ENCODE peak calls at places on chromosomes 16 and 17, in four cellular contexts. One of them, this sample, is unnamed. For H3K27me3 and H3K9me3, the result is how much of the 10 kb centered on the place peaks cover.

GRCh38 chr16:2768403-2769089 is 8.5 kb downstream of the ELOB start:
- DNase-seq in ovary: no peak
- DNase-seq in neuronal stem cell: no peak
- DNase-seq in left lung: no peak
- DNase-seq in this sample: no peak

GRCh38 chr16:12245088-12245922 is 268.8 kb downstream of the SNX29 start:
- DNase-seq in ovary: no peak
- DNase-seq in left lung: no peak
- DNase-seq in neuronal stem cell: no peak
- DNase-seq in this sample: no peak

GRCh38 chr17:68296217-68297140 is 5.2 kb downstream of the ARSG start:
- DNase-seq in ovary: no peak
- DNase-seq in left lung: no peak
- DNase-seq in neuronal stem cell: no peak
- DNase-seq in this sample: peak

GRCh38 chr17:16453493-16453851 is 38.1 kb downstream of the TRPV2 start:
- DNase-seq in left lung: no peak
- DNase-seq in neuronal stem cell: no peak
- DNase-seq in ovary: no peak
- DNase-seq in this sample: no peak

GRCh38 chr17:83180264-83180995 is 101.0 kb downstream of the METRNL start:
- DNase-seq in neuronal stem cell: no peak
- DNase-seq in ovary: no peak
- DNase-seq in left lung: no peak
- DNase-seq in this sample: no peak

GRCh38 chr17:41800601-41801373 is 11.0 kb downstream of the P3H4 start:
- DNase-seq in left lung: peak
- DNase-seq in neuronal stem cell: no peak
- DNase-seq in ovary: no peak
- DNase-seq in this sample: no peak

GRCh38 chr17:50946223-50946890 is 80.2 kb upstream of the TOB1 start:
- DNase-seq in neuronal stem cell: no peak
- DNase-seq in left lung: no peak
- DNase-seq in ovary: no peak
- DNase-seq in this sample: no peak

GRCh38 chr17:4710693-4711634 is 532 bp downstream of the ARRB2 start:
- DNase-seq in left lung: peak
- DNase-seq in ovary: no peak
- DNase-seq in neuronal stem cell: no peak
- DNase-seq in this sample: peak

GRCh38 chr17:3885970-3886369 is 6.9 kb downstream of the CAMKK1 start:
- DNase-seq in left lung: no peak
- DNase-seq in neuronal stem cell: no peak
- DNase-seq in ovary: no peak
- DNase-seq in this sample: no peak

GRCh38 chr17:77877019-77877418 is 81.5 kb upstream of the TNRC6C start:
- DNase-seq in ovary: no peak
- DNase-seq in neuronal stem cell: no peak
- DNase-seq in left lung: no peak
- DNase-seq in this sample: no peak

GRCh38 chr16:3963203-3963602 is 82.7 kb upstream of the CREBBP start:
- DNase-seq in neuronal stem cell: no peak
- DNase-seq in ovary: no peak
- DNase-seq in left lung: no peak
- DNase-seq in this sample: peak

GRCh38 chr16:69434066-69434465 is 9.6 kb downstream of the CYB5B start:
- DNase-seq in neuronal stem cell: no peak
- DNase-seq in left lung: no peak
- DNase-seq in ovary: no peak
- DNase-seq in this sample: no peak

GRCh38 chr16:25106567-25107465 is 4.7 kb upstream of the LCMT1 start:
- DNase-seq in neuronal stem cell: peak
- DNase-seq in left lung: peak
- DNase-seq in ovary: peak
- DNase-seq in this sample: peak

GRCh38 chr16:86740817-86741799 is 162.8 kb downstream of the FOXL1 start:
- DNase-seq in neuronal stem cell: no peak
- DNase-seq in ovary: no peak
- DNase-seq in left lung: no peak
- DNase-seq in this sample: no peak

GRCh38 chr17:42027961-42028790 is 8.3 kb downstream of the NKIRAS2 start:
- DNase-seq in ovary: no peak
- DNase-seq in neuronal stem cell: no peak
- DNase-seq in left lung: no peak
- DNase-seq in this sample: no peak

GRCh38 chr17:83199500-83200201 is 120.2 kb downstream of the METRNL start:
- DNase-seq in left lung: peak
- DNase-seq in ovary: no peak
- DNase-seq in neuronal stem cell: no peak
- DNase-seq in this sample: peak

GRCh38 chr16:11624645-11625607 is 38.2 kb upstream of the LITAF start:
- DNase-seq in left lung: no peak
- DNase-seq in neuronal stem cell: no peak
- DNase-seq in ovary: no peak
- DNase-seq in this sample: no peak

GRCh38 chr17:55883112-55883511 is 132.3 kb downstream of the PCTP start:
- DNase-seq in left lung: no peak
- DNase-seq in neuronal stem cell: no peak
- DNase-seq in ovary: no peak
- DNase-seq in this sample: no peak

GRCh38 chr17:37642706-37643105 is 540 bp downstream of the DDX52 start:
- DNase-seq in left lung: no peak
- DNase-seq in neuronal stem cell: no peak
- DNase-seq in ovary: no peak
- DNase-seq in this sample: no peak

GRCh38 chr16:66020061-66020460 is 346.4 kb upstream of the CDH5 start:
- DNase-seq in left lung: no peak
- DNase-seq in ovary: no peak
- DNase-seq in neuronal stem cell: no peak
- DNase-seq in this sample: no peak

DNA sequence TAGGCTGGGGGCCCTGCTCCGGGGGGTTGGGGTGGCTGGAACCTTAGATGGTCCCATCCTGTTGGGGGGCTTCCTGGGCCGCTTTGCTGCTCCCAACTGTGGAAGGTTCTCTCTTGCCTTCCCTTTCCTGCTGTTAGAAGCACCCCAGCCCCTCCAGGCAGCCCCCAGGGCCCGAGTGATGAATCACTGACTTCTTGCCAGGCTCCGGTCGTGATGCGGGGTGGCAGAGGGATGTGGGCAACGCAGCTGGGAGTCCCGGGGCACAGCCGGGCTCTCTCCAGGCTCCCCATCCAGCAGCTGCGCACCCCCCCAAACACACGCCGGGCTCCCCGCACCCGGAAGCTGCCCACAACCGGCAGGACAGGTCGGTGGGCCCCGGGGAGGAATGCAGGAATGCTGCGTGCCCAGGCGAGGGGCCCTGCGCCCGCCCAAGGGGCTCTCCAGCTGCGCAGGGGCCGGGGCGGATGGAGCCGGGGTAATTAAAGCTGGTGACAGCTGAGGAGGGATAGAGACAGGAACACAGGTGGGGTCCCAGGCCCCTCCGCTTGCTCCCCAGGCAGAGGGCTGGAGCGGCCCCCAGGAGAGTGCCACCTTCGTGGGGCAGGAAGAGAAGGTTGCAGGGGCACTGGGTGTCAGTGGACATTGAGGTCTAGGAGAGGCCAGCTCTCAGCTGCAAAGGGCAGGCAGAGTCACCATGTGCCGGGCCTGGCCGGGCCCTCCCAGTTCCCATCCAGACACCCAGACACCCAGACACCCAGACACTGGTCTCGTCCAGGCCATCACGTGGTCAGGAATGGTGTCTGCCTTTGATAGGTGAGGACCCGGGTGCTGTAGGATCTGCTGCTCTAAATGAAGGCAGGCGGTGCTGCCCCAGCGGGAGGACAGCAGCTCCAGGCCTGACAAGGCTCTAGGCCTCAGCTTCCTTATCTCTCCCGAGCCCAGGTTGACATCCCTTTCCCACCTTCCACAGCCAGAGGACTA is 15.0 kb upstream of the SLC38A10 start:
- DNase-seq in left lung: peak
- DNase-seq in neuronal stem cell: no peak
- DNase-seq in ovary: no peak
- DNase-seq in this sample: no peak
- H3K27ac ChIP-seq in left lung: peak
- H3K27ac ChIP-seq in neuronal stem cell: no peak
- H3K27ac ChIP-seq in ovary: no peak
- H3K27ac ChIP-seq in this sample: peak

DNA sequence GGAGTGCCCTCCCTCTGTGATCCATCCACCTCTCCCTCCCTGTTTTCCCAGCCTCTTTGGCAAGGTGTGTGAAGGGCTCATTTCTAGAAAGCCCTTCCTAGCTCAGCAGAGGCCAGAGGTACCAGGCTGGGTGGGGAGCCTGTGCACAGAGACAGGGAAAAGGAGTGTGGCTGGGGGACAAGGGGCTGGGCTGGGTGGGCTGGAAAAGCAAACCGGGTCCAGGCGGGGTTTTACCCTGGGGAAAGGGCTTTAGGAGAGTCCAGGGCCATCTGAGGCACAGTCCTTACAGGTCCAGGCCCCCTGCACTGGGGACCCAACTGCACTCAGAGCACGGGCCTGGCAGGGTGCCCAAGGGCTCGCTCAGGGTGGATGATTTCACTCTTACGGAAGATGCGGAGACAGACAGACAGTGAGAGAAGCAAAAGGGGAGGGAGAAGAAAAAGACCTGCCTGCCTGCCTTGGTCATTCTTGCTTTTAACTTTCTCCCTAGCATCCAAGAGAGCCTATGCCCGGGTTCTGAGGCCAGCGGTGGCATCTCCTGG is 7.0 kb downstream of the CRHR1 start:
- DNase-seq in ovary: no peak
- DNase-seq in neuronal stem cell: no peak
- DNase-seq in left lung: peak
- DNase-seq in this sample: no peak
- H3K27me3 ChIP-seq in ovary: under half
- H3K27me3 ChIP-seq in neuronal stem cell: half or more
- H3K27me3 ChIP-seq in left lung: under half
- H3K27me3 ChIP-seq in this sample: under half

GRCh38 chr16:60304078-60304477 is 1570.0 kb upstream of the GOT2 start:
- DNase-seq in neuronal stem cell: no peak
- DNase-seq in ovary: no peak
- DNase-seq in left lung: no peak
- DNase-seq in this sample: no peak

GRCh38 chr16:60299345-60299744 is 1565.2 kb upstream of the GOT2 start:
- DNase-seq in neuronal stem cell: no peak
- DNase-seq in ovary: no peak
- DNase-seq in left lung: no peak
- DNase-seq in this sample: no peak

DNA sequence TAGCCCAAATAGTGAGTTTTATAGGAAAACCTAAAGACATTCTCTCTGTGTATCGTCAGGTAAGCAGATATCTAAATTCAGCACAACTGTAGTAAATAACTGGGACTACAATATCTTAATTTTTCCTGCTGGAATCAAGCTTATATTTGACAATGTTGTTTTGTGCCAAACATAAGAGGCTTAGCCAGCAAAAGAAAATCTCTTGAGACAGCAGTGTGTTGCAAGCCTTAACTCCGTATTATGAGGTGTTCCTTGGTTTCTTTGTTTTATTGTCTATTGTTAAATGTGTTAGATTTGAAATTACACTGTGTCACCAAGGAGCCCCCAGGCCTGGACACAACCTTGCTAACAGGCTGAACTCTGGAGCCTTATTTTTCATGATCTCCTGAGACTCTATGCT is 1570.6 kb upstream of the GOT2 start:
- DNase-seq in ovary: no peak
- DNase-seq in left lung: no peak
- DNase-seq in neuronal stem cell: no peak
- DNase-seq in this sample: no peak
- H3K9me3 ChIP-seq in ovary: under half
- H3K9me3 ChIP-seq in left lung: under half
- H3K9me3 ChIP-seq in neuronal stem cell: under half
- H3K9me3 ChIP-seq in this sample: under half

GRCh38 chr17:74986206-74986576 is 1.2 kb upstream of the CDR2L start:
- DNase-seq in ovary: no peak
- DNase-seq in neuronal stem cell: no peak
- DNase-seq in left lung: no peak
- DNase-seq in this sample: no peak

GRCh38 chr17:74979408-74980146 is 7.0 kb upstream of the HID1 start:
- DNase-seq in neuronal stem cell: no peak
- DNase-seq in ovary: no peak
- DNase-seq in left lung: no peak
- DNase-seq in this sample: no peak

GRCh38 chr17:74978240-74978639 is 5.7 kb upstream of the HID1 start:
- DNase-seq in neuronal stem cell: no peak
- DNase-seq in left lung: no peak
- DNase-seq in ovary: no peak
- DNase-seq in this sample: no peak

GRCh38 chr17:74981318-74981978 is 6.0 kb upstream of the CDR2L start:
- DNase-seq in ovary: no peak
- DNase-seq in left lung: no peak
- DNase-seq in neuronal stem cell: no peak
- DNase-seq in this sample: no peak

GRCh38 chr17:74981979-74982662 is 5.3 kb upstream of the CDR2L start:
- DNase-seq in left lung: peak
- DNase-seq in ovary: peak
- DNase-seq in neuronal stem cell: peak
- DNase-seq in this sample: peak
- H3K27ac ChIP-seq in left lung: peak
- H3K27ac ChIP-seq in ovary: peak
- H3K27ac ChIP-seq in neuronal stem cell: peak
- H3K27ac ChIP-seq in this sample: peak

DNA sequence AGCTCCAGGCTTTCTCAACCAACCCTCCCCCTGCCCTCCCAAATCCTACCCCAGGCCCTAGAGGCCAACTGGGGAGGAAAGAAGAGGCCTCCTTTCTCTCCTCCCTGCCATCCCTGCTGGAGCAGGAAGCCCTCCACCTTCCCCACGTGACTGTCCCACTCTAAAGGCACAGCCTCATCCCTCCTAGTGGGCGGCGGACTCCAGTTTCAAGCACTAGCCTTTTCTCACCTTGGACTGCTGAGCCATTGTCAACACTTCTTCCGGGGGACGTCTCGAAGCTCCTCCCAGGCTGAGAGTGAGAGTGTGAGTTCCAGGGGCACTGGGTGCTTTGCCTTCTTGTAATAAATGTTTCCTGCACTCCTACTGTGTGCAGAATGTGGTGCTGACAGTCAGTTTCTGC is 21.4 kb upstream of the IRX6 start:
- DNase-seq in ovary: no peak
- DNase-seq in left lung: no peak
- DNase-seq in neuronal stem cell: no peak
- DNase-seq in this sample: no peak
- H3K27me3 ChIP-seq in ovary: under half
- H3K27me3 ChIP-seq in left lung: under half
- H3K27me3 ChIP-seq in neuronal stem cell: under half
- H3K27me3 ChIP-seq in this sample: under half

DNA sequence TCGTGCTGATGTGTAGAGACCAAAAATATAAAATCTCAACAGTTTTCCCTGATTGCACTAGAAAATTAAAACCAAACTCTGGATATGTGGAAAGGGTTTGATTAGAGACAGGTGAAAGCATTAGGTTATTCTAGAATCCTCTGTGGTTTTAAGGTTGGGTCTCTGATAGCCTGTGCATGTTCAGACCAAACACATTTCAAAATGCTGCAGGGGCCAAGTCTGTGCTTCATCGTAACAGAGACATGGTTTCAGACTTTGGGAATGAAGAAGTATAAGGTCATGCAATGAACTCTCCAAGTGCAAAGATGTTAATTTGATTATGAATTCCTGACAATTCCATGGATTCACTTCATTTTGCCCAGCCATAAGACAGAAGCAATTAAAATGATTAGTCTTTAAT is 261.0 kb upstream of the KCNJ16 start:
- DNase-seq in neuronal stem cell: no peak
- DNase-seq in ovary: no peak
- DNase-seq in left lung: no peak
- DNase-seq in this sample: no peak
- H3K9me3 ChIP-seq in neuronal stem cell: under half
- H3K9me3 ChIP-seq in ovary: under half
- H3K9me3 ChIP-seq in left lung: under half
- H3K9me3 ChIP-seq in this sample: under half

GRCh38 chr16:67558859-67559258 is 3.5 kb upstream of the CTCF start:
- DNase-seq in left lung: no peak
- DNase-seq in neuronal stem cell: no peak
- DNase-seq in ovary: no peak
- DNase-seq in this sample: no peak
- H3K27ac ChIP-seq in left lung: no peak
- H3K27ac ChIP-seq in neuronal stem cell: no peak
- H3K27ac ChIP-seq in ovary: no peak
- H3K27ac ChIP-seq in this sample: no peak